ENCODE peak calls at places on chromosomes 6 and 20, in six cellular contexts. P, V, E, A, Y and X are unnamed samples.

GRCh38 chr20:42857446-42857845 is 332.3 kb downstream of the PTPRT start:
- DNase-seq in A (no peak), P (no peak), Y (no peak), E (no peak), V (no peak), X (no peak)

GRCh38 chr6:36938536-36938935 is 16.0 kb upstream of the PI16 start:
- DNase-seq in V (peak; percentile 84), Y (peak; percentile 75), E (peak; percentile 98), P (no peak), A (no peak), X (no peak)

GRCh38 chr20:45014671-45015415 is 48.5 kb downstream of the STK4 start:
- DNase-seq in Y (no peak), V (peak; percentile 61), P (no peak), A (no peak), E (peak; percentile 59), X (peak; percentile 71)

GRCh38 chr20:20734475-20734948 is 22.1 kb upstream of the RALGAPA2 start:
- DNase-seq in E (no peak), V (no peak), Y (no peak), A (no peak), P (peak; percentile 48), X (no peak)

GRCh38 chr6:33742837-33743236 is 3.9 kb downstream of the IP6K3 start:
- DNase-seq in Y (no peak), P (no peak), V (no peak), E (no peak), A (no peak), X (no peak)

GRCh38 chr20:58843128-58843556 is 7.6 kb downstream of the GNAS-AS1 start:
- DNase-seq in V (no peak), E (no peak), P (no peak), Y (no peak), A (no peak), X (no peak)

GRCh38 chr6:136401749-136402148 is 112.1 kb upstream of the BCLAF1 start:
- DNase-seq in A (no peak), P (no peak), Y (no peak), E (no peak), V (peak; percentile 55), X (no peak)

GRCh38 chr6:139605350-139605749 is 230.9 kb upstream of the CITED2 start:
- DNase-seq in E (peak; percentile 72), V (peak; percentile 99), P (no peak), Y (peak; percentile 68), A (no peak), X (no peak)

GRCh38 chr6:10968776-10969175 is 75.3 kb downstream of the ELOVL2 start:
- DNase-seq in E (peak; percentile 83), V (peak; percentile 71), A (no peak), P (no peak), Y (peak; percentile 37), X (peak; percentile 27)

GRCh38 chr6:1039191-1039590 is 272.7 kb upstream of the FOXQ1 start:
- DNase-seq in P (no peak), E (no peak), V (no peak), A (no peak), Y (no peak), X (no peak)

GRCh38 chr20:45962031-45962755 is 9.8 kb downstream of the ZNF335 start:
- DNase-seq in Y (no peak), P (no peak), E (no peak), V (no peak), A (no peak), X (no peak)

GRCh38 chr6:73285674-73286283 is 22.8 kb upstream of the KHDC1 start:
- DNase-seq in V (peak; percentile 79), P (peak; percentile 33), E (peak; percentile 53), A (no peak), Y (peak; percentile 23), X (no peak)

GRCh38 chr6:3609388-3609787 is 142.1 kb downstream of the PXDC1 start:
- DNase-seq in A (no peak), E (no peak), Y (no peak), P (no peak), V (no peak), X (no peak)

GRCh38 chr20:25372584-25373336 is 17.9 kb downstream of the ABHD12 start:
- DNase-seq in E (peak; percentile 95), Y (peak; percentile 89), A (no peak), V (peak; percentile 98), P (no peak), X (peak; percentile 76)

GRCh38 chr20:47501483-47502270 is at the start of gene NCOA3:
- DNase-seq in A (peak; percentile 85), E (peak; percentile 94), Y (peak; percentile 83), V (peak; percentile 89), P (peak; percentile 98), X (peak; percentile 73)
- TF ChIP-seq CTCF in A (peak; percentile 34), E (peak; percentile 33), Y (peak; percentile 46), V (no peak), P (peak; percentile 48), X (peak; percentile 49)

GRCh38 chr6:148287979-148288378 is 54.7 kb upstream of the SASH1 start:
- DNase-seq in E (no peak), A (no peak), V (no peak), Y (no peak), P (no peak), X (no peak)
- H3K4me3 ChIP-seq in E (no peak overlapping the region), A (no peak overlapping the region), V (no peak overlapping the region), Y (no peak overlapping the region), P (no peak overlapping the region), X (no peak overlapping the region)

GRCh38 chr6:32095338-32096086 is 13.6 kb downstream of the TNXB start:
- DNase-seq in E (no peak), V (no peak), P (no peak), A (no peak), Y (no peak), X (no peak)
- TF ChIP-seq CTCF in E (peak; percentile 33), V (no peak), P (no peak), A (no peak), Y (peak; percentile 12), X (peak; percentile 3)

GRCh38 chr20:709864-710761 is 34.5 kb upstream of the SCRT2 start:
- DNase-seq in V (no peak), A (no peak), Y (no peak), P (no peak), E (no peak), X (no peak)
- H3K4me3 ChIP-seq in V (no peak overlapping the region), A (no peak overlapping the region), Y (no peak overlapping the region), P (no peak overlapping the region), E (no peak overlapping the region), X (no peak overlapping the region)